ENCODE peak calls at places on chromosomes 12 and 14, in five cellular contexts. One of them, this sample, is unnamed.

GRCh38 chr14:105879867-105880561 is 353.6 kb downstream of the TMEM121 start:
- DNase-seq in naive B cell: no peak
- DNase-seq in kidney glomerular epithelial cell: no peak
- DNase-seq in anterior cingulate cortex: no peak
- DNase-seq in GM04503: no peak
- DNase-seq in this sample: no peak

GRCh38 chr12:68785358-68785757 is 22.6 kb upstream of the MDM2 start:
- DNase-seq in naive B cell: no peak
- DNase-seq in anterior cingulate cortex: no peak
- DNase-seq in GM04503: no peak
- DNase-seq in kidney glomerular epithelial cell: no peak
- DNase-seq in this sample: no peak

GRCh38 chr12:82832091-82832490 is 145.4 kb downstream of the TMTC2 start:
- DNase-seq in anterior cingulate cortex: no peak
- DNase-seq in kidney glomerular epithelial cell: no peak
- DNase-seq in naive B cell: no peak
- DNase-seq in GM04503: no peak
- DNase-seq in this sample: no peak

GRCh38 chr14:78959674-78960264 is 789.6 kb downstream of the NRXN3 start:
- DNase-seq in naive B cell: no peak
- DNase-seq in anterior cingulate cortex: peak
- DNase-seq in kidney glomerular epithelial cell: peak
- DNase-seq in GM04503: peak
- DNase-seq in this sample: peak

GRCh38 chr12:110022980-110023633 is 23.9 kb downstream of the ANKRD13A start:
- DNase-seq in naive B cell: no peak
- DNase-seq in kidney glomerular epithelial cell: no peak
- DNase-seq in GM04503: peak
- DNase-seq in anterior cingulate cortex: no peak
- DNase-seq in this sample: no peak

GRCh38 chr14:63431466-63431865 is 111.7 kb downstream of the PPP2R5E start:
- DNase-seq in anterior cingulate cortex: no peak
- DNase-seq in GM04503: no peak
- DNase-seq in kidney glomerular epithelial cell: no peak
- DNase-seq in naive B cell: no peak
- DNase-seq in this sample: no peak

GRCh38 chr12:106126441-106127288 is 12.1 kb downstream of the NUAK1 start:
- DNase-seq in GM04503: no peak
- DNase-seq in kidney glomerular epithelial cell: peak
- DNase-seq in naive B cell: no peak
- DNase-seq in anterior cingulate cortex: no peak
- DNase-seq in this sample: no peak

GRCh38 chr14:98169170-98169587 is 1102.8 kb downstream of the BCL11B start:
- DNase-seq in anterior cingulate cortex: no peak
- DNase-seq in GM04503: no peak
- DNase-seq in naive B cell: no peak
- DNase-seq in kidney glomerular epithelial cell: no peak
- DNase-seq in this sample: no peak

GRCh38 chr12:104610513-104611235 is 153.9 kb downstream of the CHST11 start:
- DNase-seq in GM04503: no peak
- DNase-seq in naive B cell: no peak
- DNase-seq in anterior cingulate cortex: no peak
- DNase-seq in kidney glomerular epithelial cell: no peak
- DNase-seq in this sample: no peak

GRCh38 chr12:14768823-14769405 is 34.4 kb downstream of the WBP11 start:
- DNase-seq in GM04503: no peak
- DNase-seq in anterior cingulate cortex: no peak
- DNase-seq in kidney glomerular epithelial cell: peak
- DNase-seq in naive B cell: peak
- DNase-seq in this sample: peak

GRCh38 chr12:1318327-1319031 is 275.9 kb downstream of the FBXL14 start:
- DNase-seq in anterior cingulate cortex: peak
- DNase-seq in naive B cell: no peak
- DNase-seq in kidney glomerular epithelial cell: no peak
- DNase-seq in GM04503: peak
- DNase-seq in this sample: peak